ENCODE peak calls at places on chromosomes 2 and 18, in four cellular contexts. T is body of pancreas, H is right lobe of liver, P is uterus. B is an unnamed sample. For H3K4me1, the result is how much of the 10 kb centered on the place peaks cover.

GRCh38 chr2:231803739-231804138 is 17.5 kb downstream of the COPS7B start:
- DNase-seq in T (no peak), H (no peak), P (no peak), B (no peak)

GRCh38 chr18:28136071-28136470 is 40.9 kb downstream of the CDH2 start:
- DNase-seq in T (no peak), H (no peak), P (no peak), B (no peak)

GRCh38 chr18:65235966-65236634 is 514.7 kb upstream of the CDH7 start:
- DNase-seq in T (peak), H (no peak), P (no peak), B (no peak)

GRCh38 chr2:66578067-66578852 is 143.3 kb downstream of the MEIS1 start:
- DNase-seq in T (peak), H (no peak), P (peak), B (no peak)

GRCh38 chr2:227308784-227309183 is 16.3 kb upstream of the MFF start:
- DNase-seq in T (no peak), H (no peak), P (no peak), B (no peak)

GRCh38 chr2:141105763-141106162 is 1025.1 kb downstream of the LRP1B start:
- DNase-seq in T (no peak), H (no peak), P (no peak), B (no peak)

GRCh38 chr2:29920130-29920577 is 1.2 kb downstream of the ALK start:
- DNase-seq in T (peak), H (no peak), P (peak), B (peak)

GRCh38 chr2:205822578-205822977 is 140.3 kb downstream of the NRP2 start:
- DNase-seq in T (no peak), H (no peak), P (no peak), B (no peak)

GRCh38 chr2:68027959-68028358 is 34.8 kb downstream of the C1D start:
- DNase-seq in T (no peak), H (no peak), P (no peak), B (no peak)

GRCh38 chr2:42568431-42569115 is at the start of gene MTA3:
- DNase-seq in T (peak), H (peak), P (peak), B (peak)

GRCh38 chr2:862723-863466 is 87.8 kb upstream of the SNTG2 start:
- DNase-seq in T (no peak), H (no peak), P (no peak), B (no peak)

GRCh38 chr2:219441451-219442205 is 7.0 kb downstream of the SPEG start:
- DNase-seq in T (peak), H (no peak), P (peak), B (peak)

GRCh38 chr2:128736689-128737545 is 418.2 kb upstream of the HS6ST1 start:
- DNase-seq in T (peak), H (peak), P (peak), B (peak)

GRCh38 chr2:28495551-28496284 is at the start of gene PLB1:
- DNase-seq in T (no peak), H (no peak), P (no peak), B (no peak)

GRCh38 chr2:96970248-96970875 is 16.0 kb downstream of the FAM178B start:
- DNase-seq in T (peak), H (no peak), P (no peak), B (no peak)

GRCh38 chr18:74281011-74281638 is 10.6 kb downstream of the CYB5A start:
- DNase-seq in T (peak), H (no peak), P (no peak), B (no peak)

GRCh38 chr2:173829727-173830126 is 135.4 kb downstream of the SP3 start:
- DNase-seq in T (no peak), H (no peak), P (no peak), B (no peak)

GRCh38 chr2:23244656-23245055 is 140.3 kb upstream of the KLHL29 start:
- DNase-seq in T (no peak), H (no peak), P (no peak), B (no peak)

GRCh38 chr2:136023416-136023815 is 38.0 kb upstream of the DARS1 start:
- DNase-seq in T (no peak), H (no peak), P (no peak), B (no peak)

GRCh38 chr2:220787251-220787650 is 784.9 kb downstream of the EPHA4 start:
- DNase-seq in T (no peak), H (no peak), P (no peak), B (no peak)

GRCh38 chr18:74116628-74117554 is 30.7 kb downstream of the FBXO15 start:
- DNase-seq in T (peak), H (no peak), P (no peak), B (peak)

GRCh38 chr2:15177103-15177502 is 384.0 kb downstream of the NBAS start:
- DNase-seq in T (no peak), H (no peak), P (no peak), B (no peak)

GRCh38 chr18:36424741-36425142 is 127.2 kb downstream of the FHOD3 start:
- DNase-seq in T (no peak), H (no peak), P (no peak), B (no peak)

GRCh38 chr2:42844901-42845685 is 52.7 kb upstream of the HAAO start:
- DNase-seq in T (no peak), H (peak), P (peak), B (no peak)

GRCh38 chr18:62342884-62343283 is 17.8 kb downstream of the TNFRSF11A start:
- DNase-seq in T (no peak), H (no peak), P (no peak), B (no peak)

GRCh38 chr2:106540886-106541285 is 53.7 kb downstream of the CD8B2 start:
- DNase-seq in T (no peak), H (no peak), P (no peak), B (no peak)

GRCh38 chr2:241268306-241268705 is 47.2 kb downstream of the HDLBP start:
- DNase-seq in T (no peak), H (no peak), P (no peak), B (peak)

GRCh38 chr18:76459687-76460350 is 35.2 kb downstream of the ZNF516 start:
- DNase-seq in T (peak), H (no peak), P (peak), B (peak)

GRCh38 chr2:95287806-95288205 is 9.3 kb upstream of the KCNIP3 start:
- DNase-seq in T (no peak), H (no peak), P (no peak), B (no peak)

GRCh38 chr2:10282621-10283105 is 20.0 kb upstream of the HPCAL1 start:
- DNase-seq in T (no peak), H (no peak), P (no peak), B (no peak)

GRCh38 chr2:37794717-37795116 is 123.3 kb upstream of the CDC42EP3 start:
- DNase-seq in T (no peak), H (no peak), P (no peak), B (peak)

GRCh38 chr2:37795456-37795855 is 124.0 kb upstream of the CDC42EP3 start:
- DNase-seq in T (no peak), H (no peak), P (no peak), B (no peak)

GRCh38 chr2:37795938-37796337 is 124.5 kb upstream of the CDC42EP3 start:
- DNase-seq in T (no peak), H (no peak), P (no peak), B (no peak)

GRCh38 chr2:37790462-37790861 is 119.0 kb upstream of the CDC42EP3 start:
- DNase-seq in T (no peak), H (no peak), P (no peak), B (no peak)

DNA sequence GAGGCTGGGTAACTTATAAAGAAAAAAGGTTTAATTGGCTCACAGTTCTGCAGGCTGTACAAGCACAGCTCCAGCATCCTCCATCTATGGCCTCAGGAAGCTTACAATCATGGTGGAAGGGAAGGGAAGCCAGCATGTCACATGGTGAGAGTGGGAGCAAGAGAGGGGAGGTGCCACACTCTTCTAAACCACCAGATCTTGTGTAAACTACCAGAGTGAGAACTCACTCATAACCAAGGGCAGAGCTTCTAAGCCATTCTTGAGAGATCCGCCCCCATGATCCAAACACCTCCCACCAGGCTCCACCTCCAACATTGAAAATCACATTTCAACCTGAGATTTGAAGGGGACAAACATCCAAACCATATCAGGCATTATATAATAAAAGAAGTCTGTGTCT is 121.6 kb upstream of the CDC42EP3 start:
- DNase-seq in T (no peak), H (no peak), P (no peak), B (no peak)
- H3K4me1 ChIP-seq in T (under half), H (under half), P (under half), B (under half)

GRCh38 chr2:47509250-47509649 is 106.3 kb downstream of the MSH2 start:
- DNase-seq in T (no peak), H (no peak), P (no peak), B (no peak)
- H3K27ac ChIP-seq in T (no peak), H (no peak), P (peak), B (no peak)

DNA sequence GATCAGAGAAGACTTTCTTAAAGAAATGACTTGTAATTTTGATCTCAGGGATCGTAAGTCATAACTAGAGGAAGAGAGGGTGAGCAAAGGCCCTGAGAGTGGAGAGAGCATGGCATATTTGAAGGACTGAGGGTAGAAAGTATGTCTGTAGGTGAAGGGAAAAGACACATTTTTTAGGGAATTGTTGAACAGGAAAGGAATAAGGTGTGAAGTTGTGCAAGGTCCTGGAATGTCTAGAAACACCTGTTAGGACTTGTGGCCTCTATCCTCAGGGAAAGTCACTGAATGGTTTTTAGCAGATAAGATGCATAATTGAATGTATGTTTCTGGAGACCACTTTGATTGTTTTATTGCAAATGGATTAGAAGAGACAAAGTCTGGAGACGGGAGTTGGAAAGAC is 62.5 kb upstream of the ACTR3 start:
- DNase-seq in T (no peak), H (no peak), P (no peak), B (no peak)
- H3K4me1 ChIP-seq in T (under half), H (under half), P (under half), B (under half)

GRCh38 chr2:200159829-200160781 is 146.4 kb upstream of the SPATS2L start:
- DNase-seq in T (no peak), H (no peak), P (no peak), B (peak)

GRCh38 chr2:200161458-200161857 is 145.0 kb upstream of the SPATS2L start:
- DNase-seq in T (no peak), H (no peak), P (no peak), B (no peak)

GRCh38 chr2:200156140-200156858 is 150.2 kb upstream of the SPATS2L start:
- DNase-seq in T (peak), H (peak), P (peak), B (peak)

GRCh38 chr2:200159366-200159720 is 147.2 kb upstream of the SPATS2L start:
- DNase-seq in T (no peak), H (no peak), P (no peak), B (no peak)

DNA sequence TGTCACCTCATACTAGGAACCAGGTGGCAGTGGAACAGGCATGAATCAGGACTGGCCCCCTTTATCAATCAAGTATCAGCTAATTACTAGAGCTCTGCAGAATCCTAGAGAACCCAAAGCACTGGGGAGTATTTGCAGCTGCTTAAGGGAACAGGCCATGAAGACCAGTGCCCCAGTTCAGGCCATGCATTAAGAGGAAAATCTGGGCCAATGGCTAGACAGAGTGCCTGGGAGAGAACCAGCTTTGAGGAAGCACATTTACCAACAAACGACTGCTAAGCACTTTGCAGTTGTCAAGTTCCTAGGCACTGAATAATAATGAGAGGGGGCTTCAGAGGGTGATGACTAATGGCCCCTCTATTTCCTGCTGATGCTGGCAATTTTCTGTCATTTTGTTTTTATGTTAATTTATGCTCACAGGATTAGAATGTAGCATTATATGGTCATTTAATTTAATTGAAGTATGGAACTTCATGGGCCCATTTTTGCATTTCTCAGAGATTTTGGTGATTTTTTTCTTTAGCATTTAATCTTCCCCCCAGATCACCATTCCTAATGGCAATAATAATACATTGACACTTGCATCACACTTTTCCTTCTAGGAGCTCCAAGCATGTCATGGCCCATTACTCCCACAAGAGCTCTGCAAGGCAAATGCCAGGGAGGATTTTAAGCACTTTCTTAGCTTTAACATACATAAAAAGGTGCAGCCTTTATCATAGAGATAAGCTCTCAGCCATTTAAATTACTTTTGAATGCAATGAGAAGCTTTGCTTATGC is 147.7 kb upstream of the SPATS2L start:
- DNase-seq in T (no peak), H (no peak), P (no peak), B (no peak)
- H3K27ac ChIP-seq in T (no peak), H (no peak), P (no peak), B (no peak)

GRCh38 chr2:172248381-172249173 is 145.9 kb upstream of the DLX2 start:
- DNase-seq in T (no peak), H (no peak), P (no peak), B (no peak)
- H3K4me1 ChIP-seq in T (under half), H (under half), P (under half), B (under half)

GRCh38 chr2:160402498-160402897 is 91.1 kb downstream of the RBMS1 start:
- DNase-seq in T (no peak), H (no peak), P (no peak), B (no peak)

GRCh38 chr2:160405077-160405865 is 88.3 kb downstream of the RBMS1 start:
- DNase-seq in T (no peak), H (no peak), P (no peak), B (no peak)

GRCh38 chr2:160399880-160400279 is 93.7 kb downstream of the RBMS1 start:
- DNase-seq in T (no peak), H (no peak), P (no peak), B (no peak)

GRCh38 chr2:160402997-160403979 is 90.3 kb downstream of the RBMS1 start:
- DNase-seq in T (no peak), H (no peak), P (no peak), B (peak)

GRCh38 chr2:160401895-160402294 is 91.7 kb downstream of the RBMS1 start:
- DNase-seq in T (no peak), H (no peak), P (no peak), B (no peak)
- H3K27ac ChIP-seq in T (no peak), H (no peak), P (no peak), B (no peak)

B was measured in cardiac muscle cell.